ENCODE peak calls at places on chromosomes 6 and 20, in four cellular contexts. E is gastrocnemius medialis, P is mesenchymal stem cell, S is neural progenitor cell. C is an unnamed sample.

GRCh38 chr20:34377072-34377847 is 14.2 kb downstream of the ITCH start:
- DNase-seq in E (no peak), P (no peak), S (no peak), C (no peak)

GRCh38 chr20:38809942-38810341 is 4.4 kb downstream of the PPP1R16B start:
- DNase-seq in S (no peak), E (no peak), P (no peak), C (no peak)

GRCh38 chr6:29631209-29631810 is 1.7 kb downstream of the GABBR1 start:
- DNase-seq in P (peak; percentile 58), S (peak; percentile 47), E (no peak), C (peak; percentile 60)

GRCh38 chr6:125533710-125534397 is 215.6 kb upstream of the HEY2 start:
- DNase-seq in S (peak; percentile 71), P (no peak), E (no peak), C (peak; percentile 80)

GRCh38 chr6:52417675-52418111 is 2.4 kb upstream of the EFHC1 start:
- DNase-seq in S (no peak), E (no peak), P (peak; percentile 86), C (peak; percentile 50)

GRCh38 chr6:117907600-117908245 is 659 bp downstream of the SLC35F1 start:
- DNase-seq in S (peak; percentile 72), E (no peak), P (peak; percentile 0), C (peak; percentile 54)

GRCh38 chr6:136969433-136969832 is 47.3 kb downstream of the SLC35D3 start:
- DNase-seq in S (no peak), E (no peak), P (no peak), C (no peak)

GRCh38 chr6:166849762-166850181 is 106.6 kb downstream of the RNASET2 start:
- DNase-seq in E (no peak), P (no peak), S (no peak), C (no peak)

GRCh38 chr6:112223070-112223861 is 31.1 kb downstream of the LAMA4 start:
- DNase-seq in P (peak; percentile 69), S (no peak), E (no peak), C (no peak)

GRCh38 chr20:63700199-63701050 is 4.0 kb downstream of the TNFRSF6B start:
- DNase-seq in P (no peak), S (no peak), E (peak; percentile 15), C (no peak)

GRCh38 chr20:34582911-34583310 is 24.4 kb downstream of the MAP1LC3A start:
- DNase-seq in S (no peak), P (peak; percentile 29), E (no peak), C (no peak)

GRCh38 chr20:14700641-14700965 is 363.2 kb upstream of the FLRT3 start:
- DNase-seq in S (no peak), P (peak; percentile 20), E (no peak), C (no peak)

GRCh38 chr6:83192871-83193746 is at the start of the genes PGM3 and RWDD2A:
- DNase-seq in E (peak; percentile 81), S (peak; percentile 95), P (peak; percentile 93), C (peak; percentile 94)

GRCh38 chr20:9903048-9903651 is 64.3 kb upstream of the PAK5 start:
- DNase-seq in E (no peak), P (peak; percentile 3), S (peak; percentile 70), C (peak; percentile 57)

GRCh38 chr6:30981942-30982772 is 1.4 kb upstream of the MUC21 start:
- DNase-seq in S (peak; percentile 61), P (peak; percentile 74), E (peak; percentile 57), C (peak; percentile 87)

GRCh38 chr6:100455230-100456124 is 9.2 kb downstream of the SIM1 start:
- DNase-seq in P (no peak), E (no peak), S (peak; percentile 71), C (peak; percentile 71)

GRCh38 chr6:56510984-56511531 is 131.6 kb downstream of the DST start:
- DNase-seq in S (no peak), E (no peak), P (no peak), C (peak; percentile 9)

GRCh38 chr20:37661536-37661935 is 32.3 kb upstream of the CTNNBL1 start:
- DNase-seq in P (no peak), S (no peak), E (no peak), C (no peak)

GRCh38 chr6:95364016-95364604 is 213.2 kb upstream of the MANEA start:
- DNase-seq in P (peak; percentile 7), E (no peak), S (peak; percentile 60), C (peak; percentile 50)

GRCh38 chr20:326645-327031 is 1.3 kb downstream of the SOX12 start:
- DNase-seq in E (no peak), P (peak; percentile 47), S (peak; percentile 73), C (peak; percentile 63)

GRCh38 chr20:62550087-62550565 is 74.3 kb upstream of the GATA5 start:
- DNase-seq in S (peak; percentile 37), E (peak; percentile 92), P (no peak), C (peak; percentile 31)

GRCh38 chr6:12150812-12151432 is 138.8 kb downstream of the HIVEP1 start:
- DNase-seq in P (peak; percentile 21), S (peak; percentile 72), E (no peak), C (peak; percentile 66)

GRCh38 chr20:9889270-9889981 is 50.5 kb upstream of the PAK5 start:
- DNase-seq in E (no peak), P (no peak), S (no peak), C (no peak)

GRCh38 chr6:34447381-34447780 is 18.5 kb upstream of the PACSIN1 start:
- DNase-seq in E (no peak), P (no peak), S (no peak), C (no peak)

GRCh38 chr6:3377536-3378397 is 79.1 kb downstream of the SLC22A23 start:
- DNase-seq in S (no peak), P (no peak), E (peak; percentile 66), C (peak; percentile 49)

GRCh38 chr6:1612386-1612893 is 2.7 kb downstream of the FOXC1 start:
- DNase-seq in S (no peak), E (no peak), P (no peak), C (no peak)

GRCh38 chr6:35047265-35048011 is 93.7 kb downstream of the TCP11 start:
- DNase-seq in S (no peak), E (no peak), P (peak; percentile 78), C (no peak)

GRCh38 chr6:24100336-24100735 is 25.7 kb upstream of the NRSN1 start:
- DNase-seq in P (no peak), E (no peak), S (no peak), C (no peak)

GRCh38 chr6:42025066-42025789 is 25.1 kb upstream of the TAF8 start:
- DNase-seq in P (no peak), E (no peak), S (no peak), C (no peak)

GRCh38 chr20:44335675-44336074 is 1.2 kb upstream of the R3HDML start:
- DNase-seq in P (no peak), S (no peak), E (no peak), C (no peak)

GRCh38 chr20:44336086-44336485 is 757 bp upstream of the R3HDML start:
- DNase-seq in E (no peak), S (peak; percentile 67), P (no peak), C (peak; percentile 71)

GRCh38 chr20:44336725-44337380 is at the start of gene R3HDML:
- DNase-seq in S (no peak), P (no peak), E (no peak), C (no peak)

GRCh38 chr20:44334709-44335108 is 2.1 kb upstream of the R3HDML start:
- DNase-seq in E (no peak), S (no peak), P (no peak), C (no peak)

GRCh38 chr20:44334306-44334705 is 2.5 kb upstream of the R3HDML start:
- DNase-seq in S (no peak), E (no peak), P (no peak), C (no peak)
- H3K27ac ChIP-seq in S (no peak overlapping the region), E (no peak overlapping the region), P (no peak overlapping the region), C (no peak overlapping the region)

DNA sequence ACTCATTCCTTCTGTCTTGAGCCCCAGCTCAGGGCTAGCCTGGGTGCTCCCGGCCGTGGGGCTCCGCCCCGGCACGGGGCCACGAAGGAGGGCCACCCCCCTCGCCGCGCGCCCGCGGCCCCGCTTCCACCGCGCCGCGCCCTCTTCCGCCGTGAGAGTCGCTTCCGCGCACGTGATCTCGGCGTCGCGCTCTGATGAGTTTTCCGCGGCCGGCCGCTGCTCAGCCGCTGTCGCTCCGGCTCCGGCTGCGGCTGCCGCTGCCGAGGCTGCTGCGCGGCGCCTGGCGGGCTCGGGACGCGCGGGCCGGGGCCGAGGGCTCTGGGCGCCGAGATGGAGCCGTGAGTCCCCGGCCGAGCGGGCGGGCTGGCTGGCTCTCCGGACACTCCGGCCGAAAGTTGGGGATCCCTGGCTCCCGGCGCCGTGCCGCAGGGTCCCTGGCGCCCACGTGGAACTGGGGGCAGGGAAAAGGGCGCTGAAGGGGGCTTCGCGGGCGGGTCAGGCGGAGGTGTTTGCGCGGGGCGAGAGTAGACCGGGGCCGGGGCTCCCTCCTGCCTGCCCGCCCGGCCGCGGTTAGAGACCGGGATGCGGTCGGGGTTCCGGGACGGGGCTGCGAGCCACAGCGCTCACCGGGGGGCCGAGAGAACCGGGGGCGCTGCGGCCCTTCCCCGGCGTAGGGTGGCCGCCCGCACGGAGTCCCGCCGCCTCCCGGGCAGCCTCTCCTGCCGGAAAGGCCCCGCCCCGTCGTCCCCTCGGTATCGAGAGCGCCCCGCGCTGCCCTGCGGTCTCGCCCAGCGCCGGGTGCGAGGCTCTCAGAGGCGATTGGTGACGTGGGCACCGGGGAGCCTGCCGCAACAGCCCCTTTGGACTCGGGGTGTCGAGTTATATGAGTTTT is at the start of gene TMEM181:
- DNase-seq in S (peak; percentile 92), P (peak; percentile 85), E (peak; percentile 71), C (peak; percentile 85)
- H3K27ac ChIP-seq in S (no peak within 1 kb of the TSS), P (peak within 1 kb of the TSS; percentile 44), E (peak within 1 kb of the TSS; percentile 89), C (peak within 1 kb of the TSS; percentile 57)

GRCh38 chr6:151630991-151631655 is 137.3 kb downstream of the CCDC170 start:
- DNase-seq in S (no peak), P (no peak), E (no peak), C (no peak)
- H3K27ac ChIP-seq in S (no peak overlapping the region), P (no peak overlapping the region), E (no peak overlapping the region), C (no peak overlapping the region)

GRCh38 chr6:79559706-79560105 is 22.5 kb upstream of the LCA5 start:
- DNase-seq in P (no peak), E (no peak), S (no peak), C (no peak)

GRCh38 chr6:79557683-79558082 is 20.5 kb upstream of the LCA5 start:
- DNase-seq in P (no peak), S (no peak), E (no peak), C (no peak)

DNA sequence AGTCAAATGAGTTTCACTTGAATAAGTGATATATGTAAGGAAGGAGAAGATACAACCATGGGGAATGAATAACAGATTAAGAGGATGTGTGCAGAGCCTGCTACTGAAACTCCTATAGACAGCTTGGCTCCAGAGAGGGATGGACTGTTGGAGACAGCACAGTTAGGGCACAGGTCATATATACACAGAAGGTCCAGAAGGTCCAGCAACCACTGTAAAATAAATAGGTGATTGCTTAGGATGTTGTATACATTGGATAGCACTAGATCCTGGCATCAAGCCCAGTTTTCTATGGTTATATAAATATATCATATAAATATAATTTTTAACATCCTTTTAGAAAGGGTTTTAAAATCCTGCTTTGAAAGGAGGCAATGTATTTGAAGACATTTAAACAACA is 20.9 kb upstream of the LCA5 start:
- DNase-seq in S (no peak), P (no peak), E (no peak), C (no peak)
- H3K27ac ChIP-seq in S (no peak overlapping the region), P (no peak overlapping the region), E (no peak overlapping the region), C (no peak overlapping the region)

GRCh38 chr6:21603516-21603952 is 10.0 kb downstream of the SOX4 start:
- DNase-seq in E (no peak), P (no peak), S (no peak), C (no peak)
- H3K27ac ChIP-seq in E (no peak overlapping the region), P (no peak overlapping the region), S (no peak overlapping the region), C (no peak overlapping the region)

GRCh38 chr6:548091-548490 is 108.8 kb downstream of the HUS1B start:
- DNase-seq in S (no peak), P (no peak), E (no peak), C (no peak)
- H3K27ac ChIP-seq in S (no peak overlapping the region), P (no peak overlapping the region), E (no peak overlapping the region), C (no peak overlapping the region)